ENCODE peak calls at places on chromosomes 12 and 14, in seven cellular contexts. X, L, F, P, N, J and Z are unnamed samples.

GRCh38 chr14:21748869-21749303 is 75.3 kb upstream of the OR4E1 start:
- DNase-seq in X (peak), L (peak), F (no peak), P (peak), N (peak), J (peak), Z (no peak)

GRCh38 chr14:62743569-62743968 is 301.7 kb downstream of the KCNH5 start:
- DNase-seq in X (no peak), L (no peak), F (no peak), P (no peak), N (no peak), J (no peak), Z (no peak)

GRCh38 chr14:76212242-76212641 is 60.5 kb downstream of the GPATCH2L start:
- DNase-seq in X (no peak), L (no peak), F (no peak), P (no peak), N (no peak), J (no peak), Z (no peak)

GRCh38 chr14:55581011-55581806 is 1.2 kb downstream of the KTN1 start:
- DNase-seq in X (peak), L (peak), F (peak), P (peak), N (peak), J (no peak), Z (no peak)

GRCh38 chr12:93865751-93866150 is 188.6 kb downstream of the CRADD start:
- DNase-seq in X (no peak), L (no peak), F (no peak), P (no peak), N (no peak), J (no peak), Z (no peak)

GRCh38 chr14:68627868-68628604 is 164.8 kb downstream of the ZFP36L1 start:
- DNase-seq in X (peak), L (no peak), F (no peak), P (no peak), N (peak), J (peak), Z (no peak)

GRCh38 chr14:22296088-22296487 is 292.9 kb downstream of the DAD1 start:
- DNase-seq in X (no peak), L (no peak), F (no peak), P (no peak), N (no peak), J (no peak), Z (no peak)

GRCh38 chr14:69337984-69338383 is 60.1 kb downstream of the ERH start:
- DNase-seq in X (no peak), L (no peak), F (no peak), P (no peak), N (no peak), J (no peak), Z (no peak)

GRCh38 chr12:104604070-104604994 is 147.6 kb downstream of the CHST11 start:
- DNase-seq in X (peak), L (peak), F (peak), P (peak), N (peak), J (peak), Z (peak)

GRCh38 chr12:97038859-97039258 is 131.8 kb downstream of the NEDD1 start:
- DNase-seq in X (no peak), L (no peak), F (no peak), P (no peak), N (no peak), J (no peak), Z (no peak)

GRCh38 chr12:90855534-90855933 is 99.4 kb downstream of the CCER1 start:
- DNase-seq in X (no peak), L (no peak), F (no peak), P (no peak), N (no peak), J (no peak), Z (no peak)

GRCh38 chr12:19105468-19105867 is 24.1 kb upstream of the PLEKHA5 start:
- DNase-seq in X (no peak), L (no peak), F (no peak), P (no peak), N (no peak), J (no peak), Z (no peak)

GRCh38 chr14:22112004-22112403 is 438.4 kb upstream of the OR4E1 start:
- DNase-seq in X (peak), L (no peak), F (no peak), P (no peak), N (no peak), J (no peak), Z (no peak)

GRCh38 chr12:75389061-75389460 is 1.8 kb upstream of the GLIPR1L2 start:
- DNase-seq in X (no peak), L (no peak), F (no peak), P (peak), N (no peak), J (peak), Z (no peak)

GRCh38 chr12:131511803-131512564 is 198.9 kb upstream of the SFSWAP start:
- DNase-seq in X (no peak), L (no peak), F (no peak), P (no peak), N (no peak), J (no peak), Z (no peak)

GRCh38 chr12:26767116-26767515 is 65.9 kb downstream of the ITPR2 start:
- DNase-seq in X (peak), L (no peak), F (no peak), P (no peak), N (no peak), J (no peak), Z (no peak)

GRCh38 chr12:18643673-18644072 is 94.1 kb downstream of the PLCZ1 start:
- DNase-seq in X (no peak), L (peak), F (no peak), P (peak), N (no peak), J (no peak), Z (peak)

GRCh38 chr12:81229718-81230117 is 151.8 kb downstream of the ACSS3 start:
- DNase-seq in X (no peak), L (no peak), F (no peak), P (no peak), N (no peak), J (no peak), Z (no peak)

GRCh38 chr12:98355322-98355721 is 160.1 kb upstream of the TMPO start:
- DNase-seq in X (no peak), L (no peak), F (no peak), P (peak), N (no peak), J (no peak), Z (no peak)

GRCh38 chr12:3366451-3367155 is 124.4 kb upstream of the PRMT8 start:
- DNase-seq in X (no peak), L (no peak), F (no peak), P (no peak), N (no peak), J (no peak), Z (no peak)

GRCh38 chr14:21098134-21098891 is at the start of gene ZNF219:
- DNase-seq in X (no peak), L (peak), F (peak), P (peak), N (peak), J (no peak), Z (no peak)

GRCh38 chr12:39605996-39606395 is 13.6 kb downstream of the ABCD2 start:
- DNase-seq in X (no peak), L (peak), F (no peak), P (peak), N (no peak), J (peak), Z (no peak)

GRCh38 chr12:98863167-98863566 is 218.1 kb downstream of the APAF1 start:
- DNase-seq in X (no peak), L (no peak), F (no peak), P (no peak), N (no peak), J (no peak), Z (no peak)

GRCh38 chr12:94704452-94704871 is 54.1 kb upstream of the TMCC3 start:
- DNase-seq in X (no peak), L (peak), F (no peak), P (peak), N (peak), J (no peak), Z (peak)

GRCh38 chr14:79466938-79467527 is 744.3 kb downstream of the DIO2 start:
- DNase-seq in X (no peak), L (no peak), F (no peak), P (no peak), N (no peak), J (no peak), Z (no peak)

DNA sequence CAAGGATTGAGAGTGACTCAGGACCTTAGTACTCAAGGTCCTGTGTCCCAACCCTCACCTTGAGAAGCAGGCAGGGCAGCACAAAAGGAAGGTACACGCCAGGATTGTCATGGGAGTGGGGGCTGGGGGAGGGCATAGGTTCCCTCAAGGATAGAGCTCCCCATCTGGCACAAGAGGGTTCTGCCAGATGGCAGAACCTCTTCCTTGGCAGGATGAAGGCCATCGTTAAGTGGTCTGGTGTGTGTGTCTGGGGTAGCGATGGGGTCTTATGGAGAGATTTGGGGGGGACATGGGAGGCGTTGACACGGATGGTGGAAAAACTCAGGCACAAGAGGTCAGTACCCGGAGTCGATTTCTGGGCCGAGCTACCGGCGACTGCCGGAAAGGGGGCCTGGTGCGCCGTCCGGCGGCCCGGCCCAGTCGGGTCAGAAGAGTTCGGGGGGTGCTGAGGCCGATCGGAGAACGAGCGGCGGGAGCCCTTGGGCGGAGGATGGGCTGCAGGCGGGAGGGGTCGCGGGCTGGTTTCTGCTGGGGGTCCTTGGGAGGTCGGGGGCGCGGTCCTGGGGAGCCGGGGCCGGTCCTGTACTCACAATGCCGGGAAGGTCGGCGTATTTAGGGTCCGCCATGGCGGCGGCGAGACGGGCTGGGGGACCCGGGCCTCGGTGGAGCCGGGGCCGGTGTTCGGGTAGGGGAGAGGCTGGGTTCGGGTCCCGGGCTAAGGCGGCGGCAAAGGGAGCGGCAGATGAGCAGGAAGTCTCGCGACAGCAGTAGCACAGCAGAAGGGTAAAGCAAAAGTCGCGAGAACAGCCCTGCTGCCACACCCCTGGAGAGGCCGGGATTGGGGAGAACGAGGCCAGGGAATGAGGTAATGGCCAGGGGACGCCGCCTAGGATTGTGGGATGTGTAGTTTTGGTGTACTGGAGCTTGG is at the start of gene DCTN2:
- DNase-seq in X (peak), L (peak), F (peak), P (peak), N (peak), J (peak), Z (peak)
- TF ChIP-seq CTCF in X (no peak), L (no peak), F (peak), P (no peak), N (no peak), J (peak), Z (no peak)

DNA sequence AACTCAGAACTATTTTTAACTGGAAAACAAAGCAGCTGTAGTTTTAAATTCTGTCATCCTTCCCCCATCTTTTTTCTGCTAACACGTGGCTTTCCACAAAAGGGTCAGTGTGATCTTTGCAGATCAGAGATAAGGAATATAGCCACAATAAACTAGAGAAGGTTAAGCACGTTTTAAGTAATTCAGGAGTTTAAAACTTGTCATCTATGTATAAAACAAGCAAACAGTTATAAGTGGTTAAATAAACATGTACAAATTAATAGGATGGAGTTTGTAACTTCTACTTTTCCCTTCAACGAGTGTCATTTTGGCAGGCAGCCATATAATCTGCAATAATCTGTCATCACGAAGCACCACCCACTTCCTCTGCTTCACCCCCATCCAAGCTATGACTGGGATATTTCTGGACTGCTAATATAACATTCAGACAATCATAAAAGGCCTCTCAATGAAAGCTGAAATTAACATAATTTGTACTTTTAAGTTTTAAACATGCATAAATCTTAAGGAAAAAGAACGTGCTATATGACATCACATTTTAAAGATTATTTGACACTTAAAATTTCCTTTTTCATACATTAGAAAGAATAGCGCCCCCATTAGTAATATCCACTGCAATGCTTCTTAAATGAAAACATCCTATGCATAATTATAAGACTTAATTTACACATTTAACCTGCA is 15.2 kb downstream of the TAOK3 start:
- DNase-seq in X (peak), L (peak), F (peak), P (peak), N (no peak), J (peak), Z (no peak)
- H3K4me3 ChIP-seq in X (peak), L (peak), F (no peak), P (no peak), N (no peak), J (no peak), Z (no peak)

GRCh38 chr12:115377781-115378180 is 693.8 kb upstream of the TBX3 start:
- DNase-seq in X (no peak), L (no peak), F (no peak), P (no peak), N (no peak), J (no peak), Z (no peak)

GRCh38 chr12:115383668-115384067 is 699.7 kb upstream of the TBX3 start:
- DNase-seq in X (no peak), L (peak), F (no peak), P (no peak), N (peak), J (no peak), Z (peak)

GRCh38 chr12:115378296-115378695 is 694.3 kb upstream of the TBX3 start:
- DNase-seq in X (no peak), L (peak), F (no peak), P (peak), N (no peak), J (no peak), Z (no peak)

GRCh38 chr12:115377230-115377629 is 693.3 kb upstream of the TBX3 start:
- DNase-seq in X (no peak), L (no peak), F (no peak), P (no peak), N (no peak), J (no peak), Z (no peak)

DNA sequence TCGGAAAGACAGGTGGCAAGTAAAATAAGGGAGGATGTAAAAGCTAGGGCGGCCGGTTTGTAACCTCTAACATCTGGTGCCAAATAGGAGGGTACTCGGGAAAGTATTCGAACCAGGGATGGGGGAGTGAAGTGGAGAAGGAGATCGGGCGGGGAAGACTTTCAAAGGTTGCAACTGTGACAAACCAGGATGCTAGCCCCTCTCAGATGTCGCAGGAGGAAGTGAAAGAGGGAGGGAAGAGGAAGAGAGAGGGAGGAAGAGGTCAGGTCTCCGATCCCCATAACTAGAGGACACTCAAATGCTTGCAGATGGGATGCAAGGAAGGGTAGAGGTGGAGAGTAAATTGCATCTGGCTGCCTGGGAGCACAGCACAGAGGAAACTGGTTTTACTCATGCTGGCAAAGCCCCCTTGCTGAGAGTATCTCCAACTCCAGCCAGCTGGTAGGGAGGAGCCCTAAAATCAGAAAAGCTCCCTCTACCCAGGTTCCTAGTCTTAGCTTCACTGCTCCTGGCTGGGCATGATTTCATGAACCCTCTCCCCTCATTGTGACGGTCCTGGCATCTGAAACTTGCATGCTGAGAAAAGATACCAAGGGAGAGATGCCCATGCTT is 696.6 kb upstream of the TBX3 start:
- DNase-seq in X (no peak), L (peak), F (no peak), P (no peak), N (no peak), J (no peak), Z (no peak)
- TF ChIP-seq CTCF in X (no peak), L (no peak), F (no peak), P (no peak), N (no peak), J (no peak), Z (no peak)

GRCh38 chr12:89225401-89225800 is 126.9 kb downstream of the DUSP6 start:
- DNase-seq in X (peak), L (peak), F (peak), P (peak), N (peak), J (peak), Z (no peak)
- H3K4me3 ChIP-seq in X (no peak), L (no peak), F (no peak), P (no peak), N (no peak), J (peak), Z (no peak)

GRCh38 chr14:32012571-32012970 is 64.5 kb upstream of the ARHGAP5 start:
- DNase-seq in X (no peak), L (no peak), F (no peak), P (no peak), N (no peak), J (no peak), Z (no peak)

GRCh38 chr14:32011225-32011624 is 65.9 kb upstream of the ARHGAP5 start:
- DNase-seq in X (no peak), L (no peak), F (no peak), P (peak), N (no peak), J (no peak), Z (no peak)

GRCh38 chr14:32014498-32014897 is 62.6 kb upstream of the ARHGAP5 start:
- DNase-seq in X (no peak), L (no peak), F (no peak), P (no peak), N (no peak), J (no peak), Z (no peak)

GRCh38 chr14:32012062-32012461 is 65.0 kb upstream of the ARHGAP5 start:
- DNase-seq in X (no peak), L (no peak), F (no peak), P (peak), N (no peak), J (no peak), Z (no peak)

GRCh38 chr14:32013083-32013482 is 64.0 kb upstream of the ARHGAP5 start:
- DNase-seq in X (no peak), L (no peak), F (no peak), P (no peak), N (no peak), J (no peak), Z (no peak)
- TF ChIP-seq CTCF in X (no peak), L (no peak), F (no peak), P (no peak), N (no peak), J (peak), Z (no peak)

DNA sequence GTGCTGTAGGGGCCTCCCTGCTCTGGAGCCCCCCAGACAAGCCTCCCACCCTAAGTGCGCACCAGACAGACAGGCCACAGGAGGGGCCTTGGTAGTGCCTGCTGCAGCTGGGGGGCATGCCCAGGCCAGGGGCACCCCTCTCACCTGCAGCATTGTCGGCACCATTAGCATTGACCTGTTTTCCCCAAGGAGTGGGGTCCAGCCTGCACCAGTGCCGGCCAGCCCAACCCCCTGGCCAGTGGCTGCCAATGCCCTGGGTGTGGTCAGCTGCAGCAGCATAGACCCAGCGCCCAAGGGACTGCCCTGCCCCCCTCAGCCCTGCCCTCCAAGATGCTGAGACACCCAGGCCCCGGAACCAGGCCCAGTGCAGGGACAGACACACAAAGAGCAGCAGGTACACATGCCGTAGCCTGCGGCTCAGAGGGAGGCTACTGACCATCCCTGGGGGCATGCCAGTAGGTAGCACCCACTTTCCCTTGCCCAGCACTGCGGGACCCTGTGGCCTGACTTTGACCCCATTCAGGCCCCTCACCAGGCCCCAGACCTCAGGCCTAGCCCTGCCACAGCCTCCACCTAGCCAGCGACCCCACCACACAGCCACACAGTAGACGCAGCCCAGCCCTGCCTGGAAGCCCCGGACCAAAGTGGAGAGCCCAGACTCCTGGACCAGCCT is 1.0 kb downstream of the AHNAK2 start:
- DNase-seq in X (no peak), L (no peak), F (no peak), P (no peak), N (no peak), J (no peak), Z (no peak)
- H3K4me3 ChIP-seq in X (no peak), L (peak), F (peak), P (peak), N (no peak), J (peak), Z (peak)

GRCh38 chr14:90060312-90060964 is 1.4 kb upstream of the KCNK13 start:
- DNase-seq in X (peak), L (peak), F (peak), P (peak), N (peak), J (peak), Z (no peak)
- TF ChIP-seq CTCF in X (peak), L (peak), F (peak), P (peak), N (peak), J (peak), Z (peak)

GRCh38 chr12:32611986-32612385 is 67.1 kb upstream of the DNM1L start:
- DNase-seq in X (no peak), L (no peak), F (peak), P (no peak), N (no peak), J (no peak), Z (no peak)
- H3K4me3 ChIP-seq in X (no peak), L (no peak), F (no peak), P (no peak), N (no peak), J (no peak), Z (no peak)

GRCh38 chr12:100200450-100201181 is at the start of gene ACTR6:
- DNase-seq in X (peak), L (peak), F (peak), P (peak), N (peak), J (peak), Z (peak)
- TF ChIP-seq CTCF in X (no peak), L (no peak), F (no peak), P (no peak), N (no peak), J (no peak), Z (no peak)